ENCODE peak calls at places on chromosomes 3 and 15, in ten cellular contexts. I is mucosa of descending colon, X is astrocyte of the cerebellum, L is GM23338, A is lower lobe of right lung, D is tibial artery, H is HFFc6, B is colonic mucosa, W is AG04450, M is WERI-Rb-1. C is an unnamed sample.

GRCh38 chr3:4994823-4995499 is 15.7 kb downstream of the BHLHE40 start:
- DNase-seq in I (peak), X (no peak), L (no peak), A (no peak), D (peak), H (peak), B (peak), W (no peak), M (peak), C (peak)

GRCh38 chr15:82648257-82649103 is 1.3 kb upstream of the CPEB1 start:
- DNase-seq in I (no peak), X (no peak), L (peak), A (no peak), D (no peak), H (no peak), B (no peak), W (no peak), M (no peak), C (no peak)

GRCh38 chr3:52149021-52149420 is 5.2 kb downstream of the POC1A start:
- DNase-seq in I (no peak), X (no peak), L (no peak), A (no peak), D (no peak), H (no peak), B (no peak), W (no peak), M (no peak), C (no peak)

GRCh38 chr3:134852132-134852531 is 57.1 kb downstream of the EPHB1 start:
- DNase-seq in I (no peak), X (no peak), L (no peak), A (no peak), D (no peak), H (no peak), B (no peak), W (no peak), M (no peak), C (no peak)

GRCh38 chr3:150965436-150965835 is 7.1 kb downstream of the CLRN1 start:
- DNase-seq in I (no peak), X (no peak), L (no peak), A (no peak), D (no peak), H (no peak), B (no peak), W (no peak), M (no peak), C (no peak)

GRCh38 chr15:65085990-65086679 is 9.6 kb downstream of the KBTBD13 start:
- DNase-seq in I (peak), X (no peak), L (peak), A (peak), D (no peak), H (peak), B (peak), W (no peak), M (peak), C (no peak)

GRCh38 chr3:25423780-25424179 is 4.3 kb upstream of the RARB start:
- DNase-seq in I (no peak), X (peak), L (no peak), A (no peak), D (no peak), H (no peak), B (no peak), W (no peak), M (no peak), C (no peak)

GRCh38 chr3:23256741-23257435 is 53.8 kb downstream of the UBE2E2 start:
- DNase-seq in I (no peak), X (no peak), L (no peak), A (no peak), D (no peak), H (no peak), B (no peak), W (no peak), M (no peak), C (no peak)

GRCh38 chr15:31285772-31286261 is 40.8 kb upstream of the KLF13 start:
- DNase-seq in I (no peak), X (no peak), L (no peak), A (no peak), D (no peak), H (no peak), B (no peak), W (no peak), M (no peak), C (no peak)

GRCh38 chr15:69665641-69666091 is 213.0 kb downstream of the RPLP1 start:
- DNase-seq in I (no peak), X (no peak), L (no peak), A (no peak), D (no peak), H (no peak), B (no peak), W (no peak), M (peak), C (peak)

GRCh38 chr3:46856576-46857471 is 6.4 kb downstream of the MYL3 start:
- DNase-seq in I (no peak), X (no peak), L (no peak), A (peak), D (peak), H (no peak), B (no peak), W (no peak), M (peak), C (peak)

GRCh38 chr3:183907911-183908331 is 23.2 kb upstream of the PARL start:
- DNase-seq in I (no peak), X (no peak), L (no peak), A (no peak), D (no peak), H (no peak), B (no peak), W (no peak), M (peak), C (no peak)

GRCh38 chr3:170196833-170197232 is 15.3 kb upstream of the PHC3 start:
- DNase-seq in I (no peak), X (no peak), L (peak), A (no peak), D (no peak), H (no peak), B (no peak), W (no peak), M (no peak), C (no peak)

GRCh38 chr15:25784876-25785642 is 78.1 kb downstream of the ATP10A start:
- DNase-seq in I (no peak), X (no peak), L (no peak), A (no peak), D (peak), H (peak), B (no peak), W (peak), M (no peak), C (no peak)

GRCh38 chr15:82999905-83000671 is 11.4 kb downstream of the C15orf40 start:
- DNase-seq in I (peak), X (peak), L (peak), A (no peak), D (no peak), H (peak), B (no peak), W (no peak), M (peak), C (no peak)

GRCh38 chr3:47413751-47414150 is 32.9 kb downstream of the PTPN23 start:
- DNase-seq in I (no peak), X (no peak), L (no peak), A (no peak), D (no peak), H (no peak), B (no peak), W (no peak), M (no peak), C (no peak)

GRCh38 chr3:33877187-33877586 is 78.8 kb downstream of the PDCD6IP start:
- DNase-seq in I (no peak), X (no peak), L (no peak), A (no peak), D (no peak), H (no peak), B (no peak), W (no peak), M (no peak), C (no peak)

GRCh38 chr3:61903931-61904657 is 342.7 kb downstream of the PTPRG start:
- DNase-seq in I (peak), X (peak), L (no peak), A (no peak), D (peak), H (peak), B (peak), W (no peak), M (no peak), C (no peak)

GRCh38 chr3:125128861-125129501 is 73.2 kb upstream of the HEG1 start:
- DNase-seq in I (no peak), X (peak), L (no peak), A (peak), D (no peak), H (peak), B (no peak), W (no peak), M (no peak), C (no peak)

GRCh38 chr3:184129012-184129411 is 6.1 kb upstream of the EIF2B5 start:
- DNase-seq in I (no peak), X (no peak), L (peak), A (peak), D (no peak), H (peak), B (peak), W (no peak), M (peak), C (no peak)

GRCh38 chr3:138082085-138082991 is 33.1 kb downstream of the DZIP1L start:
- DNase-seq in I (peak), X (peak), L (no peak), A (no peak), D (no peak), H (peak), B (no peak), W (peak), M (no peak), C (no peak)

GRCh38 chr3:133487920-133488540 is 85.5 kb upstream of the CDV3 start:
- DNase-seq in I (peak), X (no peak), L (peak), A (no peak), D (no peak), H (no peak), B (peak), W (no peak), M (peak), C (no peak)

GRCh38 chr3:110413807-110414748 is 657.5 kb upstream of the NECTIN3 start:
- DNase-seq in I (no peak), X (peak), L (no peak), A (no peak), D (no peak), H (peak), B (no peak), W (peak), M (no peak), C (no peak)

GRCh38 chr3:14801668-14802067 is 17.1 kb upstream of the FGD5 start:
- DNase-seq in I (no peak), X (no peak), L (no peak), A (no peak), D (no peak), H (no peak), B (no peak), W (no peak), M (no peak), C (peak)

GRCh38 chr15:33201376-33202189 is 7.1 kb upstream of the FMN1 start:
- DNase-seq in I (peak), X (no peak), L (peak), A (peak), D (no peak), H (peak), B (peak), W (no peak), M (peak), C (no peak)

GRCh38 chr15:90706394-90707327 is 10.5 kb upstream of the BLM start:
- DNase-seq in I (no peak), X (no peak), L (no peak), A (no peak), D (no peak), H (no peak), B (no peak), W (no peak), M (no peak), C (no peak)

GRCh38 chr3:113278599-113278955 is 67.2 kb downstream of the BOC start:
- DNase-seq in I (no peak), X (no peak), L (no peak), A (no peak), D (no peak), H (no peak), B (no peak), W (no peak), M (no peak), C (no peak)

GRCh38 chr3:46335546-46335945 is 18.4 kb upstream of the CCR2 start:
- DNase-seq in I (no peak), X (no peak), L (no peak), A (no peak), D (no peak), H (no peak), B (no peak), W (no peak), M (no peak), C (no peak)

GRCh38 chr3:144840866-144841265 is 869.2 kb downstream of the DIPK2A start:
- DNase-seq in I (no peak), X (no peak), L (no peak), A (no peak), D (no peak), H (no peak), B (no peak), W (no peak), M (no peak), C (no peak)

GRCh38 chr3:144843099-144843498 is 871.5 kb downstream of the DIPK2A start:
- DNase-seq in I (no peak), X (no peak), L (peak), A (no peak), D (no peak), H (no peak), B (no peak), W (no peak), M (peak), C (no peak)
- TF ChIP-seq CTCF in I (no peak), X (peak), L (peak), A (no peak), D (no peak), H (no peak), B (no peak), W (peak), M (peak), C (no peak)

DNA sequence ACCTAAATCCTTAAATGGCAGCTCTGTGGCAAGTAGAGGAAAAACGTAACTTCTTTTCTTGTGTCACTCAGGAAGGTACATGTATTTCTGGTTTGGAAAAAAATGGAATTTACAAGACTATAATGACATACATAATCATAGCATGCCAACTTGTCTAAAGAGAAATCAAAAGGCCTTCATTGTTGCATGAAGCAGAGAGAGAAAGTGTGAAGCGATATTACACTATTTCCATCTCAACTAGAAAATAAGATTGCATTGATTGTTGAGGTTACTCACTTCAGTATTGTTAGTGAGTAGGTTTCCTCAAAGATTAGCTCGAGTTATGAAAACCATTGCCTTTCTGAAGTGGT is 67.2 kb upstream of the GCSAM start:
- DNase-seq in I (no peak), X (no peak), L (no peak), A (no peak), D (no peak), H (no peak), B (no peak), W (no peak), M (no peak), C (no peak)
- TF ChIP-seq CTCF in I (no peak), X (no peak), L (no peak), A (no peak), D (no peak), H (no peak), B (no peak), W (no peak), M (no peak), C (no peak)

GRCh38 chr3:8421267-8421666 is 80.4 kb upstream of the LMCD1 start:
- DNase-seq in I (no peak), X (no peak), L (peak), A (no peak), D (no peak), H (no peak), B (no peak), W (no peak), M (peak), C (no peak)
- TF ChIP-seq CTCF in I (no peak), X (no peak), L (peak), A (no peak), D (no peak), H (peak), B (no peak), W (no peak), M (peak), C (no peak)

GRCh38 chr15:85606721-85607120 is 188.0 kb downstream of the KLHL25 start:
- DNase-seq in I (no peak), X (no peak), L (no peak), A (no peak), D (no peak), H (no peak), B (no peak), W (no peak), M (no peak), C (no peak)
- TF ChIP-seq CTCF in I (no peak), X (no peak), L (no peak), A (no peak), D (no peak), H (no peak), B (no peak), W (no peak), M (no peak), C (no peak)

DNA sequence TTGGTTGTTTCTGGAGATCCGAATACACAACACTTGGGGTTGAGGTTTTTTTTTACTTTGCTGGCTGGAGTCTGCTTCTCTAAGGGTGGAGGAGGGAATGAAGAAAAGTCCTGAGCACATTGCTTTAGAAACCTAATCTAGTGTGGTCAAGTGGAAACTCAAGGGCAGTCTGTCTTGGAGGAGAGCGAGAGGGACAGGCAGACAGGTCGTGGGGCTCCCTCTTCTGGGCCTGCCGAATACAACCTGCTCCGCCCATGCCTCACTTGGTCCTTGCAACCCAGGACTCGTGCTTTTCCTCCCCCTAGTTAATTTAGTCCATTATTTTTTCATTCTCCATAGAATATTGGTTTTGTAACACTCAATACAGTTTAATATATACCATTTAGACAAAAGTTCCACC is 176.7 kb upstream of the LYSMD4 start:
- DNase-seq in I (no peak), X (no peak), L (peak), A (no peak), D (no peak), H (no peak), B (no peak), W (no peak), M (peak), C (no peak)
- TF ChIP-seq CTCF in I (no peak), X (peak), L (peak), A (no peak), D (no peak), H (peak), B (no peak), W (peak), M (peak), C (no peak)

GRCh38 chr3:188049890-188050530 is 103.9 kb upstream of the LPP start:
- DNase-seq in I (no peak), X (no peak), L (no peak), A (no peak), D (no peak), H (no peak), B (no peak), W (no peak), M (no peak), C (no peak)

GRCh38 chr3:188053710-188054379 is 100.1 kb upstream of the LPP start:
- DNase-seq in I (no peak), X (no peak), L (no peak), A (no peak), D (no peak), H (no peak), B (no peak), W (no peak), M (no peak), C (no peak)

GRCh38 chr3:188052966-188053340 is 101.0 kb upstream of the LPP start:
- DNase-seq in I (no peak), X (no peak), L (no peak), A (no peak), D (no peak), H (no peak), B (no peak), W (no peak), M (no peak), C (no peak)

GRCh38 chr3:188051801-188052228 is 102.1 kb upstream of the LPP start:
- DNase-seq in I (peak), X (no peak), L (peak), A (no peak), D (peak), H (no peak), B (peak), W (no peak), M (no peak), C (peak)

GRCh38 chr3:188052229-188052965 is 101.6 kb upstream of the LPP start:
- DNase-seq in I (peak), X (no peak), L (peak), A (peak), D (peak), H (no peak), B (peak), W (no peak), M (peak), C (peak)
- TF ChIP-seq CTCF in I (no peak), X (no peak), L (peak), A (peak), D (peak), H (no peak), B (no peak), W (peak), M (peak), C (peak)

C was measured in coronary artery.